ENCODE peak calls at places on chromosomes 5 and 9, in nine cellular contexts. Y, H, U, J, T, M, X, V and G are unnamed samples.

GRCh38 chr9:71333311-71333710 is 211.9 kb upstream of the TRPM3 start:
- DNase-seq in X (no peak), U (no peak), Y (no peak), V (no peak), J (no peak), H (no peak), T (no peak), M (no peak), G (no peak)

GRCh38 chr5:56791396-56791795 is 24.0 kb upstream of the MAP3K1 start:
- DNase-seq in Y (no peak), J (no peak), M (no peak), V (no peak), H (no peak), X (no peak), U (no peak), T (no peak), G (no peak)

GRCh38 chr5:159210306-159210722 is 961 bp upstream of the RNF145 start:
- DNase-seq in V (peak), X (no peak), T (no peak), M (no peak), U (no peak), J (peak), H (no peak), Y (no peak), G (no peak)

GRCh38 chr5:8491254-8491653 is 622.3 kb downstream of the MTRR start:
- DNase-seq in V (no peak), X (peak), J (no peak), H (no peak), U (no peak), M (peak), Y (peak), T (no peak), G (no peak)

GRCh38 chr5:100858987-100859545 is 44.0 kb downstream of the ST8SIA4 start:
- DNase-seq in H (no peak), J (no peak), V (no peak), Y (no peak), X (no peak), U (no peak), T (no peak), M (no peak), G (no peak)

GRCh38 chr9:125378778-125379177 is 117.2 kb downstream of the GAPVD1 start:
- DNase-seq in M (no peak), T (no peak), U (no peak), Y (no peak), J (no peak), H (no peak), X (no peak), V (no peak), G (no peak)

GRCh38 chr9:99249619-99250018 is 27.5 kb downstream of the SEC61B start:
- DNase-seq in V (no peak), T (no peak), H (no peak), X (no peak), J (no peak), Y (no peak), U (no peak), M (peak), G (no peak)

GRCh38 chr9:34387239-34387638 is 10.5 kb upstream of the MYORG start:
- DNase-seq in Y (no peak), U (no peak), M (no peak), X (no peak), V (no peak), T (no peak), J (no peak), H (no peak), G (no peak)

GRCh38 chr5:139394123-139394653 is 716 bp downstream of the PROB1 start:
- DNase-seq in X (no peak), U (no peak), M (no peak), Y (no peak), V (no peak), T (peak), H (no peak), J (no peak), G (peak)

GRCh38 chr5:103218164-103218563 is 40.4 kb upstream of the MACIR start:
- DNase-seq in V (no peak), X (peak), Y (peak), H (no peak), J (peak), T (no peak), U (peak), M (peak), G (no peak)

GRCh38 chr9:129310666-129311350 is 132.7 kb upstream of the IER5L start:
- DNase-seq in X (no peak), V (no peak), H (no peak), Y (no peak), T (no peak), J (no peak), M (peak), U (no peak), G (no peak)

GRCh38 chr9:108850293-108850897 is 5.4 kb downstream of the ACTL7B start:
- DNase-seq in T (no peak), V (no peak), H (no peak), X (no peak), Y (peak), M (peak), U (no peak), J (peak), G (no peak)
- TF ChIP-seq CTCF in T (peak), V (no peak), H (no peak), X (peak), Y (peak), M (no peak), U (peak), J (peak), G (no peak)

GRCh38 chr5:179800696-179801201 is 5.9 kb downstream of the MGAT4B start:
- DNase-seq in Y (no peak), H (no peak), X (no peak), M (no peak), U (no peak), J (no peak), V (no peak), T (no peak), G (no peak)
- TF ChIP-seq CTCF in Y (no peak), H (no peak), X (no peak), M (no peak), U (no peak), J (no peak), V (no peak), T (no peak), G (no peak)

DNA sequence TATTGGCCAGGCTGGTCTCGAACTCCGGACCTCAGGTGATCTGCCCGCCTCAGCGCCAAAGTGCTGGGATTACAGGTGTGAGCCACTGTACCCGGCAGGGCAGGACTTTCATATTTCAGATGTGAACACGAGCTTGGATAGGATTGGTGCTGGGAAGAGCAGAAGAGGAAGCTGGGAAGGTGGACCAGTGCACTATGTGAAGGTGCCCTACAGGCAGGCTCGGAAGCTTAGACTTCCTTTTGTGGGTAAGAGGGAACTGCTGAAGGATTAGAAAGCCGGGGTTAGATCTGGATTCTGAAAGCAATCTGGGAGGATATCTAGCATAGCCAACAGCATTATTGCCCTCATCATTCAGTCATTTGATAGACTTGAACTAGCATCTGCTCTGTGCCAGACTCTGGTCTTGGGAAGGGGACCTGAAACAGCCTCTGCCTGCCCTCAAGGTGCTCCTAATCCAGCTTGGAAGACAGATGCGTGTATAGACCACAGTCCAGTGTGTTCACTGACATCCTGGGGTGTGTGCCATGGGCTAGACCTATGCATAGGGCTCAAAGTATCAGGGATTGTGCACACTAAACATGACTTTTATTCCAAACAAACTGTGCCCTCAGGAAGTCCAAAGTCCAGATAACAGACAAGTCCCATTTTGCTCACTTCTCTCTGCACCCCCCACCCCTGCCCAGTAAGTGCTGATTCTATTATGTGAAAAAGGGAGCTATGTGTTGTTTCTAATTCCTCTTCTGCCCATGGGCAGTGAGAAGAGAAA is 637 bp downstream of the CBY3 start:
- DNase-seq in X (no peak), Y (no peak), V (peak), H (no peak), U (no peak), T (no peak), J (peak), M (no peak), G (no peak)
- TF ChIP-seq CTCF in X (no peak), Y (no peak), V (no peak), H (no peak), U (no peak), T (no peak), J (no peak), M (no peak), G (no peak)

GRCh38 chr5:169350759-169351240 is 49.9 kb upstream of the SLIT3 start:
- DNase-seq in V (no peak), M (peak), X (peak), Y (peak), J (no peak), H (no peak), U (peak), T (no peak), G (no peak)
- TF ChIP-seq CTCF in V (no peak), M (no peak), X (peak), Y (no peak), J (no peak), H (no peak), U (no peak), T (no peak), G (no peak)

GRCh38 chr9:137550958-137551655 is 572 bp upstream of the MRPL41 start:
- DNase-seq in X (no peak), V (peak), J (peak), H (no peak), T (no peak), Y (no peak), M (no peak), U (peak), G (no peak)
- TF ChIP-seq CTCF in X (peak), V (no peak), J (peak), H (peak), T (peak), Y (peak), M (peak), U (peak), G (no peak)

DNA sequence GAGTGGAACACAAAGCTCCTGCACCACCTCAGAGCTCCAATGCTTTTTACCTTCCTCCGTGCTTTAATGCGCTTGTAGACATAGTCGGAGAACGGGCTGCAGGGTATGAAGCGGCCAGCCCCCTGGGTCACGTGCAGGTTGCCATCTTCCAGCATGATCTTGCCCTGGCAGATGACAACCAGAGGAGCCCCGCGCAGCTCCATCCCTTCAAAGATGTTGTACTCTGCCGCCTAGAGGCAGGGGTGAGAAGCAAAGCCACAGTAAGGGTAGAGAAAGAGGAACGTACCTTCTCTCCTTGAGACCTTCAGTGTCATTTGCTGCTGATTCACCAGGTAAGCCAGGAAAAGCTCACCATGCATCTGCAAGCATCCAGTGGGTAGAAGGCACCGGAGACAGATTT is 112.3 kb downstream of the DPYSL3 start:
- DNase-seq in H (no peak), X (no peak), Y (no peak), V (no peak), U (no peak), J (no peak), M (no peak), T (no peak), G (no peak)
- TF ChIP-seq CTCF in H (no peak), X (peak), Y (no peak), V (peak), U (no peak), J (no peak), M (peak), T (no peak), G (no peak)

GRCh38 chr5:10460252-10460906 is 18.7 kb downstream of the ROPN1L start:
- DNase-seq in Y (no peak), U (no peak), J (no peak), V (no peak), X (no peak), H (no peak), T (peak), M (no peak), G (no peak)
- TF ChIP-seq CTCF in Y (no peak), U (no peak), J (no peak), V (no peak), X (no peak), H (no peak), T (peak), M (no peak), G (no peak)

GRCh38 chr5:65481635-65482271 is at the start of gene ADAMTS6:
- DNase-seq in Y (peak), T (peak), H (peak), X (peak), V (peak), U (peak), J (peak), M (peak), G (peak)

GRCh38 chr5:65481171-65481575 is 547 bp downstream of the ADAMTS6 start:
- DNase-seq in H (no peak), J (no peak), T (no peak), M (peak), X (no peak), U (no peak), V (no peak), Y (no peak), G (no peak)

GRCh38 chr5:65482280-65482726 is 583 bp upstream of the ADAMTS6 start:
- DNase-seq in J (no peak), Y (peak), M (peak), X (peak), H (no peak), V (no peak), U (no peak), T (no peak), G (no peak)

GRCh38 chr5:65479527-65479926 is 2.2 kb downstream of the ADAMTS6 start:
- DNase-seq in T (no peak), U (no peak), Y (no peak), X (no peak), J (no peak), V (no peak), H (no peak), M (no peak), G (no peak)

DNA sequence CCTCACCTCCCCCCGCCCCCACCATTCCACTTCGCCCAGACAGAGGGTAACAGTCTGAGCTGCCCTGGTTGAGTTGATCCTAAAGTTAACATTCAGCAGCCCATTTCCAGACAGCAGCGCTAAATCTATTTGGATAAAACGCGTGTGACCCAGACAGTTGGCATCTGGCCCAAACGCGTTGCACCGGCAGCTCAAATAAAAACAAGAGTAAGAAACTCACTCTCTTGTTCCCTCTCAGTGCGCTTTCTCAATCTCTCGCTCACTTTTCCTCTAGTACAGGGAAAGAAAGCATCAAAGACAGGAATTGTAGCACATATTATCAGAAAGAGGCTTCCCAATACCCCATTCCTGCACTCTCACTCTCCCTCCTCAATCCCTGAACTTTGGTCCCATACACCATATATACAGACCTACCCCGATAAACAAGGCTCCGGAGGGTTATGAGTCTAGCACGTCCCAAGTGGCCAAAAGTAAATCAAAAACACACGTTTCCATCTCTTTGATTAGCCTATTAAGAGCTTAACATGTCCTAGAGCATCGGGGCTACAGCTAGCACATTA is 1.3 kb downstream of the ADAMTS6 start:
- DNase-seq in J (peak), U (peak), Y (peak), H (no peak), X (peak), M (peak), V (no peak), T (peak), G (no peak)
- TF ChIP-seq CTCF in J (no peak), U (no peak), Y (no peak), H (no peak), X (no peak), M (no peak), V (no peak), T (no peak), G (no peak)